ENCODE peak calls at places on chromosome 10, in ten cellular contexts. K is A549; W is ELF-1; F is C1 segment of cervical spinal cord; M is GM10248; X is amniotic epithelial cell; L is Kasumi-1; U is naive thymus-derived CD8-positive, alpha-beta T cell; Y is lung; H is activated naive CD8-positive, alpha-beta T cell treated with anti-CD3 and anti-CD28 coated beads, Interleukin-2, amount 50 U/mL, for 24 hours. V is an unnamed sample.

GRCh38 chr10:72667207-72667864 is 24.6 kb upstream of the MCU start:
- DNase-seq in K (no peak), W (no peak), F (no peak), M (no peak), X (no peak), L (no peak), U (no peak), Y (no peak), H (no peak), V (no peak)

GRCh38 chr10:130607386-130607785 is 471.2 kb downstream of the GLRX3 start:
- DNase-seq in K (no peak), W (no peak), F (no peak), M (no peak), X (no peak), L (no peak), U (no peak), Y (no peak), H (no peak), V (no peak)

GRCh38 chr10:3924344-3924743 is 139.3 kb upstream of the KLF6 start:
- DNase-seq in K (no peak), W (no peak), F (no peak), M (no peak), X (peak), L (no peak), U (no peak), Y (no peak), H (no peak), V (peak)

GRCh38 chr10:61136151-61136550 is 192.2 kb upstream of the RHOBTB1 start:
- DNase-seq in K (no peak), W (no peak), F (no peak), M (no peak), X (no peak), L (no peak), U (no peak), Y (no peak), H (no peak), V (peak)

GRCh38 chr10:47183726-47184084 is 116.3 kb upstream of the GDF10 start:
- DNase-seq in K (no peak), W (no peak), F (no peak), M (no peak), X (peak), L (no peak), U (no peak), Y (no peak), H (no peak), V (no peak)

GRCh38 chr10:79061441-79062315 is 7.1 kb upstream of the ZMIZ1 start:
- DNase-seq in K (no peak), W (no peak), F (no peak), M (no peak), X (no peak), L (no peak), U (no peak), Y (no peak), H (no peak), V (no peak)

GRCh38 chr10:102775973-102776669 is 32.4 kb downstream of the WBP1L start:
- DNase-seq in K (no peak), W (peak), F (peak), M (no peak), X (peak), L (peak), U (no peak), Y (peak), H (peak), V (peak)

GRCh38 chr10:114043532-114044250 is at the start of gene ADRB1:
- DNase-seq in K (peak), W (peak), F (peak), M (peak), X (no peak), L (peak), U (no peak), Y (peak), H (peak), V (no peak)

GRCh38 chr10:89481662-89482061 is 53.7 kb downstream of the SLC16A12 start:
- DNase-seq in K (peak), W (no peak), F (no peak), M (no peak), X (peak), L (no peak), U (no peak), Y (no peak), H (no peak), V (peak)

GRCh38 chr10:130300608-130301025 is 164.4 kb downstream of the GLRX3 start:
- DNase-seq in K (no peak), W (no peak), F (no peak), M (no peak), X (peak), L (no peak), U (peak), Y (peak), H (peak), V (no peak)